ENCODE peak calls at places on chromosome 4, in eight cellular contexts. J, O, V, X, Z, B, C and R are unnamed samples.

GRCh38 chr4:22667332-22667731 is 25.4 kb upstream of the GBA3 start:
- DNase-seq in J (no peak), O (no peak), V (no peak), X (no peak), Z (no peak), B (no peak), C (no peak), R (no peak)

GRCh38 chr4:10722957-10723356 is 38.4 kb upstream of the CLNK start:
- DNase-seq in J (no peak), O (no peak), V (no peak), X (no peak), Z (no peak), B (no peak), C (no peak), R (no peak)

GRCh38 chr4:121107507-121107906 is 35.2 kb upstream of the NDNF start:
- DNase-seq in J (no peak), O (no peak), V (no peak), X (no peak), Z (no peak), B (no peak), C (no peak), R (no peak)

GRCh38 chr4:171668403-171668802 is 144.8 kb upstream of the GALNTL6 start:
- DNase-seq in J (no peak), O (no peak), V (no peak), X (no peak), Z (no peak), B (no peak), C (no peak), R (no peak)

GRCh38 chr4:3464911-3465697 is 2.0 kb downstream of the DOK7 start:
- DNase-seq in J (no peak), O (no peak), V (no peak), X (no peak), Z (no peak), B (no peak), C (no peak), R (no peak)

GRCh38 chr4:112348488-112349158 is 51.5 kb downstream of the ALPK1 start:
- DNase-seq in J (no peak), O (no peak), V (no peak), X (no peak), Z (peak), B (peak), C (no peak), R (no peak)

GRCh38 chr4:69032847-69033638 is 63.2 kb upstream of the UGT2B7 start:
- DNase-seq in J (no peak), O (no peak), V (no peak), X (no peak), Z (no peak), B (no peak), C (no peak), R (no peak)

GRCh38 chr4:151408630-151409469 is at the start of gene FHIP1A:
- DNase-seq in J (peak), O (peak), V (no peak), X (peak), Z (peak), B (peak), C (peak), R (peak)

GRCh38 chr4:6901669-6902317 is 7.8 kb upstream of the TBC1D14 start:
- DNase-seq in J (no peak), O (no peak), V (no peak), X (no peak), Z (no peak), B (no peak), C (no peak), R (no peak)

GRCh38 chr4:64960516-64960915 is 551.3 kb upstream of the TECRL start:
- DNase-seq in J (no peak), O (no peak), V (no peak), X (no peak), Z (no peak), B (no peak), C (no peak), R (no peak)

GRCh38 chr4:117324851-117325491 is 239.6 kb upstream of the TRAM1L1 start:
- DNase-seq in J (no peak), O (no peak), V (no peak), X (no peak), Z (no peak), B (peak), C (peak), R (no peak)

GRCh38 chr4:64465263-64465662 is 56.0 kb upstream of the TECRL start:
- DNase-seq in J (no peak), O (no peak), V (no peak), X (peak), Z (no peak), B (no peak), C (no peak), R (no peak)

GRCh38 chr4:182643801-182644311 is 273.3 kb downstream of the DCTD start:
- DNase-seq in J (no peak), O (peak), V (no peak), X (peak), Z (no peak), B (no peak), C (no peak), R (no peak)

GRCh38 chr4:1192091-1192492 is 19.7 kb upstream of the SPON2 start:
- DNase-seq in J (no peak), O (no peak), V (no peak), X (no peak), Z (no peak), B (peak), C (peak), R (no peak)

GRCh38 chr4:20676773-20677172 is 23.5 kb upstream of the PACRGL start:
- DNase-seq in J (no peak), O (no peak), V (no peak), X (no peak), Z (no peak), B (no peak), C (no peak), R (no peak)

GRCh38 chr4:150986085-150986484 is 29.0 kb downstream of the LRBA start:
- DNase-seq in J (peak), O (no peak), V (no peak), X (no peak), Z (no peak), B (no peak), C (no peak), R (no peak)

GRCh38 chr4:108830509-108831244 is 67.8 kb upstream of the ETNPPL start:
- DNase-seq in J (no peak), O (peak), V (no peak), X (peak), Z (no peak), B (no peak), C (no peak), R (no peak)

GRCh38 chr4:80069108-80069836 is 3.8 kb downstream of the ANTXR2 start:
- DNase-seq in J (no peak), O (no peak), V (no peak), X (no peak), Z (no peak), B (no peak), C (no peak), R (no peak)

GRCh38 chr4:120299631-120300030 is 233.0 kb upstream of the MAD2L1 start:
- DNase-seq in J (no peak), O (peak), V (no peak), X (no peak), Z (peak), B (no peak), C (no peak), R (no peak)

GRCh38 chr4:155787113-155787710 is 28.4 kb downstream of the GUCY1B1 start:
- DNase-seq in J (no peak), O (peak), V (no peak), X (peak), Z (peak), B (peak), C (peak), R (no peak)

GRCh38 chr4:38765391-38765790 is 17.4 kb downstream of the TLR10 start:
- DNase-seq in J (no peak), O (no peak), V (no peak), X (no peak), Z (no peak), B (no peak), C (no peak), R (no peak)

GRCh38 chr4:61507091-61507490 is 307.0 kb downstream of the ADGRL3 start:
- DNase-seq in J (no peak), O (no peak), V (no peak), X (no peak), Z (no peak), B (no peak), C (no peak), R (no peak)

GRCh38 chr4:87353592-87353991 is 30.9 kb upstream of the HSD17B13 start:
- DNase-seq in J (peak), O (peak), V (no peak), X (no peak), Z (no peak), B (peak), C (no peak), R (no peak)

GRCh38 chr4:116702949-116703348 is 382.4 kb downstream of the TRAM1L1 start:
- DNase-seq in J (no peak), O (no peak), V (no peak), X (no peak), Z (no peak), B (no peak), C (peak), R (peak)

GRCh38 chr4:70874268-70875156 is 27.7 kb upstream of the MOB1B start:
- DNase-seq in J (no peak), O (no peak), V (no peak), X (no peak), Z (no peak), B (no peak), C (no peak), R (no peak)

GRCh38 chr4:147547314-147548056 is 66.6 kb downstream of the EDNRA start:
- DNase-seq in J (no peak), O (no peak), V (no peak), X (no peak), Z (no peak), B (no peak), C (no peak), R (no peak)

GRCh38 chr4:104486702-104487101 is 8.0 kb downstream of the CXXC4 start:
- DNase-seq in J (no peak), O (no peak), V (no peak), X (no peak), Z (no peak), B (no peak), C (no peak), R (no peak)

GRCh38 chr4:94927696-94928095 is 169.9 kb downstream of the BMPR1B start:
- DNase-seq in J (no peak), O (no peak), V (no peak), X (no peak), Z (no peak), B (no peak), C (no peak), R (no peak)

GRCh38 chr4:98688416-98689290 is 30.2 kb upstream of the TSPAN5 start:
- DNase-seq in J (peak), O (no peak), V (no peak), X (peak), Z (no peak), B (peak), C (peak), R (no peak)

GRCh38 chr4:118857760-118858159 is 21.8 kb upstream of the SEC24D start:
- DNase-seq in J (no peak), O (no peak), V (no peak), X (no peak), Z (no peak), B (no peak), C (no peak), R (no peak)